ENCODE peak calls at places on chromosomes 13 and 19, in six cellular contexts. One of them, this sample, is unnamed.

GRCh38 chr19:16446108-16447014 is 25.4 kb downstream of the EPS15L1 start:
- DNase-seq in omental fat pad: no peak
- DNase-seq in HCT116: no peak
- DNase-seq in naive thymus-derived CD8-positive, alpha-beta T cell: no peak
- DNase-seq in fibroblast of lung: no peak
- DNase-seq in uterus: no peak
- DNase-seq in this sample: no peak

GRCh38 chr19:30097746-30098280 is 155.8 kb downstream of the URI1 start:
- DNase-seq in omental fat pad: no peak
- DNase-seq in HCT116: no peak
- DNase-seq in naive thymus-derived CD8-positive, alpha-beta T cell: no peak
- DNase-seq in fibroblast of lung: no peak
- DNase-seq in uterus: no peak
- DNase-seq in this sample: peak

GRCh38 chr13:102195566-102196462 is 206.0 kb downstream of the FGF14 start:
- DNase-seq in omental fat pad: no peak
- DNase-seq in HCT116: no peak
- DNase-seq in naive thymus-derived CD8-positive, alpha-beta T cell: no peak
- DNase-seq in fibroblast of lung: peak
- DNase-seq in uterus: no peak
- DNase-seq in this sample: no peak

GRCh38 chr13:48571121-48571901 is 38.4 kb upstream of the RCBTB2 start:
- DNase-seq in omental fat pad: no peak
- DNase-seq in HCT116: no peak
- DNase-seq in naive thymus-derived CD8-positive, alpha-beta T cell: no peak
- DNase-seq in fibroblast of lung: peak
- DNase-seq in uterus: no peak
- DNase-seq in this sample: no peak

GRCh38 chr13:48575014-48575413 is 42.1 kb upstream of the RCBTB2 start:
- DNase-seq in omental fat pad: no peak
- DNase-seq in HCT116: no peak
- DNase-seq in naive thymus-derived CD8-positive, alpha-beta T cell: no peak
- DNase-seq in fibroblast of lung: no peak
- DNase-seq in uterus: no peak
- DNase-seq in this sample: no peak

GRCh38 chr19:46515879-46516350 is 20.2 kb upstream of the PNMA8B start:
- DNase-seq in omental fat pad: no peak
- DNase-seq in HCT116: no peak
- DNase-seq in naive thymus-derived CD8-positive, alpha-beta T cell: no peak
- DNase-seq in fibroblast of lung: peak
- DNase-seq in uterus: no peak
- DNase-seq in this sample: no peak

GRCh38 chr19:1093811-1094553 is 1.2 kb downstream of the POLR2E start:
- DNase-seq in omental fat pad: no peak
- DNase-seq in HCT116: no peak
- DNase-seq in naive thymus-derived CD8-positive, alpha-beta T cell: no peak
- DNase-seq in fibroblast of lung: no peak
- DNase-seq in uterus: no peak
- DNase-seq in this sample: no peak

GRCh38 chr19:33333615-33334014 is 31.3 kb upstream of the CEBPA start:
- DNase-seq in omental fat pad: no peak
- DNase-seq in HCT116: no peak
- DNase-seq in naive thymus-derived CD8-positive, alpha-beta T cell: no peak
- DNase-seq in fibroblast of lung: no peak
- DNase-seq in uterus: no peak
- DNase-seq in this sample: no peak

GRCh38 chr13:110269509-110270185 is 37.3 kb downstream of the COL4A1 start:
- DNase-seq in omental fat pad: no peak
- DNase-seq in HCT116: no peak
- DNase-seq in naive thymus-derived CD8-positive, alpha-beta T cell: no peak
- DNase-seq in fibroblast of lung: no peak
- DNase-seq in uterus: peak
- DNase-seq in this sample: no peak

GRCh38 chr13:25927966-25928365 is 123.8 kb downstream of the SHISA2 start:
- DNase-seq in omental fat pad: no peak
- DNase-seq in HCT116: no peak
- DNase-seq in naive thymus-derived CD8-positive, alpha-beta T cell: no peak
- DNase-seq in fibroblast of lung: peak
- DNase-seq in uterus: no peak
- DNase-seq in this sample: no peak

GRCh38 chr13:40484981-40485380 is 181.5 kb downstream of the FOXO1 start:
- DNase-seq in omental fat pad: no peak
- DNase-seq in HCT116: no peak
- DNase-seq in naive thymus-derived CD8-positive, alpha-beta T cell: no peak
- DNase-seq in fibroblast of lung: no peak
- DNase-seq in uterus: no peak
- DNase-seq in this sample: no peak

GRCh38 chr13:46146898-46147297 is 35.1 kb downstream of the LCP1 start:
- DNase-seq in omental fat pad: no peak
- DNase-seq in HCT116: no peak
- DNase-seq in naive thymus-derived CD8-positive, alpha-beta T cell: no peak
- DNase-seq in fibroblast of lung: peak
- DNase-seq in uterus: no peak
- DNase-seq in this sample: no peak

GRCh38 chr13:33634526-33635111 is 183.3 kb upstream of the RFC3 start:
- DNase-seq in omental fat pad: no peak
- DNase-seq in HCT116: no peak
- DNase-seq in naive thymus-derived CD8-positive, alpha-beta T cell: no peak
- DNase-seq in fibroblast of lung: peak
- DNase-seq in uterus: no peak
- DNase-seq in this sample: no peak

GRCh38 chr19:20238025-20238623 is 71.1 kb downstream of the ZNF486 start:
- DNase-seq in omental fat pad: peak
- DNase-seq in HCT116: no peak
- DNase-seq in naive thymus-derived CD8-positive, alpha-beta T cell: peak
- DNase-seq in fibroblast of lung: peak
- DNase-seq in uterus: peak
- DNase-seq in this sample: no peak

GRCh38 chr19:8578642-8579265 is 1.5 kb upstream of the MYO1F start:
- DNase-seq in omental fat pad: peak
- DNase-seq in HCT116: peak
- DNase-seq in naive thymus-derived CD8-positive, alpha-beta T cell: peak
- DNase-seq in fibroblast of lung: peak
- DNase-seq in uterus: peak
- DNase-seq in this sample: no peak

GRCh38 chr19:33052352-33052972 is 12.2 kb downstream of the RHPN2 start:
- DNase-seq in omental fat pad: no peak
- DNase-seq in HCT116: no peak
- DNase-seq in naive thymus-derived CD8-positive, alpha-beta T cell: no peak
- DNase-seq in fibroblast of lung: peak
- DNase-seq in uterus: peak
- DNase-seq in this sample: no peak

GRCh38 chr13:74641586-74641985 is 507.4 kb upstream of the KLF12 start:
- DNase-seq in omental fat pad: no peak
- DNase-seq in HCT116: no peak
- DNase-seq in naive thymus-derived CD8-positive, alpha-beta T cell: no peak
- DNase-seq in fibroblast of lung: peak
- DNase-seq in uterus: no peak
- DNase-seq in this sample: no peak

GRCh38 chr13:112991611-112992010 is 22.6 kb downstream of the MCF2L start:
- DNase-seq in omental fat pad: no peak
- DNase-seq in HCT116: no peak
- DNase-seq in naive thymus-derived CD8-positive, alpha-beta T cell: no peak
- DNase-seq in fibroblast of lung: no peak
- DNase-seq in uterus: no peak
- DNase-seq in this sample: no peak

GRCh38 chr19:32930567-32930966 is 41.2 kb downstream of the CEP89 start:
- DNase-seq in omental fat pad: no peak
- DNase-seq in HCT116: no peak
- DNase-seq in naive thymus-derived CD8-positive, alpha-beta T cell: no peak
- DNase-seq in fibroblast of lung: no peak
- DNase-seq in uterus: no peak
- DNase-seq in this sample: no peak

GRCh38 chr13:105442941-105443340 is 1092.5 kb downstream of the EFNB2 start:
- DNase-seq in omental fat pad: no peak
- DNase-seq in HCT116: peak
- DNase-seq in naive thymus-derived CD8-positive, alpha-beta T cell: no peak
- DNase-seq in fibroblast of lung: peak
- DNase-seq in uterus: no peak
- DNase-seq in this sample: no peak

GRCh38 chr19:16025108-16026101 is 50.9 kb upstream of the TPM4 start:
- DNase-seq in omental fat pad: no peak
- DNase-seq in HCT116: peak
- DNase-seq in naive thymus-derived CD8-positive, alpha-beta T cell: no peak
- DNase-seq in fibroblast of lung: peak
- DNase-seq in uterus: no peak
- DNase-seq in this sample: peak

GRCh38 chr19:55451522-55452380 is 8.7 kb upstream of the SHISA7 start:
- DNase-seq in omental fat pad: no peak
- DNase-seq in HCT116: no peak
- DNase-seq in naive thymus-derived CD8-positive, alpha-beta T cell: peak
- DNase-seq in fibroblast of lung: no peak
- DNase-seq in uterus: no peak
- DNase-seq in this sample: peak

GRCh38 chr19:39448271-39448670 is 2.9 kb downstream of the SUPT5H start:
- DNase-seq in omental fat pad: no peak
- DNase-seq in HCT116: no peak
- DNase-seq in naive thymus-derived CD8-positive, alpha-beta T cell: no peak
- DNase-seq in fibroblast of lung: no peak
- DNase-seq in uterus: no peak
- DNase-seq in this sample: no peak

GRCh38 chr13:37919329-37919880 is 49.8 kb upstream of the TRPC4 start:
- DNase-seq in omental fat pad: no peak
- DNase-seq in HCT116: no peak
- DNase-seq in naive thymus-derived CD8-positive, alpha-beta T cell: no peak
- DNase-seq in fibroblast of lung: no peak
- DNase-seq in uterus: no peak
- DNase-seq in this sample: no peak

GRCh38 chr19:35287713-35288112 is 4.2 kb upstream of the MAG start:
- DNase-seq in omental fat pad: no peak
- DNase-seq in HCT116: no peak
- DNase-seq in naive thymus-derived CD8-positive, alpha-beta T cell: no peak
- DNase-seq in fibroblast of lung: no peak
- DNase-seq in uterus: no peak
- DNase-seq in this sample: no peak

GRCh38 chr19:18357041-18357440 is 16.6 kb downstream of the PGPEP1 start:
- DNase-seq in omental fat pad: no peak
- DNase-seq in HCT116: no peak
- DNase-seq in naive thymus-derived CD8-positive, alpha-beta T cell: no peak
- DNase-seq in fibroblast of lung: no peak
- DNase-seq in uterus: no peak
- DNase-seq in this sample: no peak

GRCh38 chr13:32659736-32660135 is 73.5 kb downstream of the PDS5B start:
- DNase-seq in omental fat pad: no peak
- DNase-seq in HCT116: no peak
- DNase-seq in naive thymus-derived CD8-positive, alpha-beta T cell: no peak
- DNase-seq in fibroblast of lung: no peak
- DNase-seq in uterus: no peak
- DNase-seq in this sample: no peak

GRCh38 chr19:343451-343931 is 1.1 kb downstream of the MIER2 start:
- DNase-seq in omental fat pad: no peak
- DNase-seq in HCT116: no peak
- DNase-seq in naive thymus-derived CD8-positive, alpha-beta T cell: no peak
- DNase-seq in fibroblast of lung: no peak
- DNase-seq in uterus: no peak
- DNase-seq in this sample: no peak

GRCh38 chr19:7397687-7398086 is 49.0 kb downstream of the ARHGEF18 start:
- DNase-seq in omental fat pad: no peak
- DNase-seq in HCT116: no peak
- DNase-seq in naive thymus-derived CD8-positive, alpha-beta T cell: no peak
- DNase-seq in fibroblast of lung: peak
- DNase-seq in uterus: no peak
- DNase-seq in this sample: no peak